ENCODE peak calls at places on chromosomes 12 and 14, in nine cellular contexts. G, X, T, Z, L, W, F, A and E are unnamed samples.

GRCh38 chr12:84964048-84964447 is 51.4 kb upstream of the SLC6A15 start:
- DNase-seq in G (no peak), F (no peak), T (no peak), A (no peak), X (no peak), Z (no peak), W (no peak), L (no peak), E (no peak)

GRCh38 chr12:57101892-57102695 is 9.1 kb downstream of the STAT6 start:
- DNase-seq in Z (peak), T (no peak), L (no peak), G (no peak), A (peak), W (no peak), F (no peak), X (no peak), E (no peak)

GRCh38 chr14:85793533-85793932 is 263.6 kb downstream of the FLRT2 start:
- DNase-seq in G (no peak), Z (no peak), F (no peak), L (no peak), W (no peak), A (no peak), T (no peak), X (no peak), E (no peak)

GRCh38 chr12:64457466-64457865 is 5.5 kb downstream of the TBK1 start:
- DNase-seq in X (no peak), F (no peak), G (no peak), L (no peak), Z (no peak), A (no peak), T (no peak), W (no peak), E (no peak)

GRCh38 chr14:76268013-76268376 is 107.9 kb upstream of the ESRRB start:
- DNase-seq in F (no peak), X (no peak), L (no peak), G (no peak), T (no peak), A (no peak), W (no peak), Z (no peak), E (no peak)

GRCh38 chr12:104372048-104372720 is 68.6 kb downstream of the EID3 start:
- DNase-seq in A (peak), Z (no peak), T (no peak), L (no peak), X (no peak), F (no peak), W (no peak), G (no peak), E (no peak)

GRCh38 chr12:53743277-53744129 is 8.3 kb downstream of the CISTR start:
- DNase-seq in L (no peak), W (no peak), G (peak), A (peak), F (no peak), X (peak), Z (peak), T (peak), E (peak)

GRCh38 chr12:101670007-101670671 is 27.3 kb upstream of the CHPT1 start:
- DNase-seq in F (no peak), G (peak), T (no peak), X (no peak), W (peak), L (peak), Z (no peak), A (peak), E (peak)

GRCh38 chr14:75363570-75364227 is 64.1 kb upstream of the JDP2 start:
- DNase-seq in L (no peak), X (no peak), A (no peak), T (no peak), F (no peak), W (no peak), Z (no peak), G (no peak), E (no peak)

GRCh38 chr12:120230326-120230973 is 29.5 kb upstream of the RPLP0 start:
- DNase-seq in F (peak), T (no peak), X (peak), A (no peak), Z (peak), W (peak), G (peak), L (peak), E (peak)

GRCh38 chr12:99528478-99528877 is 119.1 kb upstream of the GARIN6 start:
- DNase-seq in A (no peak), W (no peak), G (no peak), L (no peak), X (no peak), T (no peak), F (no peak), Z (no peak), E (no peak)

GRCh38 chr12:95848575-95849388 is 10.0 kb upstream of the SNRPF start:
- DNase-seq in W (no peak), A (no peak), G (peak), T (no peak), Z (no peak), F (no peak), X (peak), L (no peak), E (peak)

GRCh38 chr12:62604856-62605255 is 138.2 kb downstream of the MON2 start:
- DNase-seq in X (no peak), T (no peak), L (no peak), G (peak), A (no peak), Z (peak), F (no peak), W (peak), E (no peak)

GRCh38 chr12:6223545-6223944 is 23.3 kb downstream of the CD9 start:
- DNase-seq in W (no peak), G (no peak), Z (no peak), L (no peak), T (no peak), A (no peak), F (no peak), X (no peak), E (no peak)

GRCh38 chr14:54737132-54737711 is 165.4 kb downstream of the GCH1 start:
- DNase-seq in F (no peak), W (peak), L (no peak), Z (peak), G (peak), A (no peak), X (peak), T (no peak), E (peak)

GRCh38 chr12:20212658-20213387 is 155.5 kb upstream of the PDE3A start:
- DNase-seq in F (peak), Z (peak), X (peak), G (peak), W (peak), L (peak), T (no peak), A (no peak), E (peak)

GRCh38 chr12:31510034-31510433 is 80.9 kb downstream of the DENND5B start:
- DNase-seq in X (no peak), A (no peak), G (no peak), Z (no peak), F (no peak), T (no peak), L (no peak), W (no peak), E (no peak)

GRCh38 chr12:93415723-93416464 is 25.9 kb downstream of the UBE2N start:
- DNase-seq in T (no peak), G (no peak), Z (no peak), W (peak), A (no peak), X (no peak), L (no peak), F (no peak), E (peak)

GRCh38 chr12:109596418-109597244 is 23.0 kb downstream of the MVK start:
- DNase-seq in W (no peak), X (no peak), F (no peak), T (no peak), L (no peak), A (no peak), G (no peak), Z (no peak), E (no peak)

GRCh38 chr12:96077081-96077480 is 41.7 kb upstream of the LTA4H start:
- DNase-seq in F (no peak), W (no peak), A (no peak), X (no peak), Z (no peak), G (no peak), L (no peak), T (no peak), E (no peak)

GRCh38 chr12:115960-116915 is 49.7 kb downstream of the IQSEC3 start:
- DNase-seq in T (no peak), W (no peak), L (no peak), G (no peak), A (no peak), Z (no peak), X (no peak), F (no peak), E (no peak)

GRCh38 chr12:132399092-132400010 is 70.0 kb upstream of the GALNT9 start:
- DNase-seq in T (no peak), Z (no peak), W (no peak), A (no peak), F (peak), L (no peak), X (no peak), G (no peak), E (no peak)

GRCh38 chr12:32918890-32919791 is 22.6 kb upstream of the PKP2 start:
- DNase-seq in L (no peak), F (no peak), Z (no peak), X (peak), G (peak), A (no peak), W (peak), T (no peak), E (peak)

GRCh38 chr12:120825337-120825736 is 78.8 kb downstream of the SPPL3 start:
- DNase-seq in W (no peak), Z (no peak), X (no peak), T (no peak), F (no peak), A (no peak), G (no peak), L (no peak), E (no peak)

GRCh38 chr14:101072945-101073597 is 169.5 kb upstream of the RTL1 start:
- DNase-seq in A (peak), Z (peak), X (peak), W (peak), T (no peak), L (peak), G (peak), F (no peak), E (peak)

GRCh38 chr12:83156800-83157199 is 470.1 kb downstream of the TMTC2 start:
- DNase-seq in T (no peak), F (no peak), A (no peak), W (no peak), L (no peak), Z (no peak), X (no peak), G (no peak), E (no peak)

GRCh38 chr14:104333903-104334811 is 195.8 kb downstream of the KIF26A start:
- DNase-seq in W (no peak), F (peak), G (no peak), Z (no peak), A (no peak), L (no peak), T (no peak), X (no peak), E (no peak)

GRCh38 chr14:52399886-52400599 is 85.9 kb downstream of the PTGER2 start:
- DNase-seq in W (peak), A (no peak), T (no peak), Z (peak), L (no peak), X (no peak), F (no peak), G (peak), E (peak)

GRCh38 chr14:96363751-96364336 is 518 bp downstream of the GSKIP start:
- DNase-seq in Z (peak), T (peak), L (peak), A (peak), X (peak), F (no peak), W (peak), G (peak), E (peak)

GRCh38 chr14:23559010-23559920 is 3.2 kb downstream of the THTPA start:
- DNase-seq in F (peak), W (no peak), Z (no peak), G (peak), T (no peak), L (peak), A (peak), X (peak), E (peak)

GRCh38 chr12:124681779-124682391 is 114.5 kb upstream of the NCOR2 start:
- DNase-seq in W (peak), Z (no peak), A (no peak), F (peak), X (no peak), T (no peak), G (no peak), L (peak), E (peak)

GRCh38 chr14:74505831-74506230 is 12.3 kb downstream of the ISCA2 start:
- DNase-seq in F (peak), W (no peak), Z (no peak), L (no peak), T (peak), X (no peak), G (no peak), A (peak), E (no peak)

GRCh38 chr12:27436768-27437167 is 9.8 kb upstream of the SMCO2 start:
- DNase-seq in L (no peak), A (no peak), F (no peak), X (no peak), Z (no peak), T (no peak), G (no peak), W (no peak), E (no peak)

GRCh38 chr14:94337274-94337673 is 14.1 kb upstream of the SERPINA6 start:
- DNase-seq in X (no peak), W (no peak), F (no peak), T (no peak), G (peak), Z (peak), A (no peak), L (no peak), E (no peak)